ENCODE peak calls at places on chromosomes 1 and 21, in nine cellular contexts. N, Y, R, L, M, D, I, J and P are unnamed samples.

GRCh38 chr1:215682232-215682631 is 115.1 kb downstream of the KCTD3 start:
- DNase-seq in R (no peak), L (peak; percentile 7), N (no peak), M (no peak), Y (no peak), J (no peak), I (peak; percentile 29), D (no peak), P (no peak)

GRCh38 chr1:149899460-149900284 is at the start of gene BOLA1:
- DNase-seq in L (peak; percentile 89), Y (peak; percentile 94), N (peak; percentile 95), R (peak; percentile 97), J (peak; percentile 95), I (peak; percentile 82), M (peak; percentile 78), D (peak; percentile 96), P (peak; percentile 94)

GRCh38 chr21:45530423-45531113 is 11.7 kb downstream of the SLC19A1 start:
- DNase-seq in D (peak; percentile 11), J (no peak), M (no peak), I (no peak), R (peak; percentile 59), Y (peak; percentile 3), L (no peak), N (no peak), P (no peak)

GRCh38 chr1:7172804-7173203 is 387.6 kb downstream of the CAMTA1 start:
- DNase-seq in R (no peak), D (no peak), J (no peak), L (no peak), N (no peak), I (no peak), Y (no peak), M (no peak), P (no peak)

GRCh38 chr1:59173721-59174120 is 123.2 kb upstream of the FGGY start:
- DNase-seq in Y (no peak), J (no peak), N (peak; percentile 28), D (no peak), L (peak; percentile 95), R (no peak), I (peak; percentile 62), M (no peak), P (no peak)

GRCh38 chr1:204623365-204623893 is 62.1 kb downstream of the LRRN2 start:
- DNase-seq in J (peak; percentile 56), M (no peak), N (no peak), D (peak; percentile 82), I (peak; percentile 54), R (no peak), L (peak; percentile 76), Y (peak; percentile 53), P (no peak)

GRCh38 chr1:181062800-181063428 is 25.6 kb upstream of the IER5 start:
- DNase-seq in D (no peak), R (no peak), I (no peak), Y (no peak), N (no peak), M (no peak), J (no peak), L (peak; percentile 38), P (peak; percentile 56)

GRCh38 chr1:67760030-67760821 is 73.0 kb downstream of the GNG12 start:
- DNase-seq in D (peak; percentile 45), Y (peak; percentile 85), M (peak; percentile 39), R (no peak), N (peak; percentile 64), J (peak; percentile 85), I (peak; percentile 83), L (peak; percentile 83), P (peak; percentile 78)

GRCh38 chr1:152167835-152168534 is 9.0 kb upstream of the RPTN start:
- DNase-seq in L (peak; percentile 93), Y (no peak), D (no peak), I (peak; percentile 100), M (no peak), J (no peak), N (no peak), R (no peak), P (no peak)

GRCh38 chr21:42545317-42545716 is 31.7 kb downstream of the SLC37A1 start:
- DNase-seq in J (no peak), R (no peak), D (no peak), N (no peak), Y (no peak), I (no peak), L (no peak), M (no peak), P (no peak)

GRCh38 chr1:164767257-164768044 is 208.5 kb downstream of the PBX1 start:
- DNase-seq in J (no peak), I (peak; percentile 68), L (peak; percentile 96), M (no peak), R (no peak), Y (no peak), D (no peak), N (no peak), P (no peak)

GRCh38 chr1:184879876-184880275 is 94.4 kb downstream of the NIBAN1 start:
- DNase-seq in M (no peak), R (no peak), D (no peak), I (no peak), J (no peak), N (no peak), Y (no peak), L (no peak), P (no peak)

GRCh38 chr21:32392880-32393676 is at the start of gene URB1:
- DNase-seq in M (peak; percentile 69), L (peak; percentile 71), R (peak; percentile 94), N (peak; percentile 91), I (peak; percentile 55), D (peak; percentile 94), Y (peak; percentile 95), J (peak; percentile 97), P (peak; percentile 96)

DNA sequence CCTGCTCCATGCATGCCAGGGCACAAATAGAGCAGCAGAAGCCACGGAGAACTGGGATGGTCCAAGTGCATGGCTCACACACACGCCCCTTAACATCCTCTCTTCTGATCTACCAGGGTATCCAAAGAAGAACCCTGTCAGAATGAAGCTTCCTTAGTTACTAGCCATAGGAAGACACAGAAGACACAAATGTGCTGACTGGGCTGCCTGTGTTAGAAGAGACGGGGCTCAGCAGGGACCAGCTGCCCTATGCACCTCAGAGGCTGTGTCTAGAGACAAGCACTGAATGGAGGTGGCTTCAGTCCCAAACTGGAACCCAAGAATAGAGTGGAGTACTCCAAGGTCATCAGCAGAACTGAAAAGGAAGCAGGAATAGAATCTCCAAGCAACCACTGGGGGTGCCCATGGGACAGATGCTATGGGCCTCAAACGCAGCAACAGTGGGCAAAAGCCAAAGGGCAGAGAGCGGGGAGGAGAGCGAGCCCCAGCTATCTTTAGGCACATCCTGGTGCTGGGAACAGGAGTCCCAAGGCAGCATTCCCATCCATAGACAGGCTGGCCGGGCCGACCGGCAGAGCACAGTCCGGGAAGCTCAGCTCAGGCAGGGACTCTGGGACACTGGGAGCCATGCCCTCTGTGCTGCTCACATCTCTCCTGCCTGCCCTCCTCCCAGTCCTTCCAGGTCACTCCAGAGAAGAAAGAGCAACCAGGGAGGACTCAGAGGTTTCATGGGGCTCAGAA is 9.5 kb downstream of the SLC6A9 start:
- DNase-seq in M (no peak), L (no peak), R (no peak), Y (no peak), N (no peak), D (no peak), J (no peak), I (no peak), P (no peak)
- TF ChIP-seq CTCF in M (no peak), L (no peak), R (no peak), Y (no peak), N (no peak), D (no peak), J (no peak), I (no peak), P (no peak)

DNA sequence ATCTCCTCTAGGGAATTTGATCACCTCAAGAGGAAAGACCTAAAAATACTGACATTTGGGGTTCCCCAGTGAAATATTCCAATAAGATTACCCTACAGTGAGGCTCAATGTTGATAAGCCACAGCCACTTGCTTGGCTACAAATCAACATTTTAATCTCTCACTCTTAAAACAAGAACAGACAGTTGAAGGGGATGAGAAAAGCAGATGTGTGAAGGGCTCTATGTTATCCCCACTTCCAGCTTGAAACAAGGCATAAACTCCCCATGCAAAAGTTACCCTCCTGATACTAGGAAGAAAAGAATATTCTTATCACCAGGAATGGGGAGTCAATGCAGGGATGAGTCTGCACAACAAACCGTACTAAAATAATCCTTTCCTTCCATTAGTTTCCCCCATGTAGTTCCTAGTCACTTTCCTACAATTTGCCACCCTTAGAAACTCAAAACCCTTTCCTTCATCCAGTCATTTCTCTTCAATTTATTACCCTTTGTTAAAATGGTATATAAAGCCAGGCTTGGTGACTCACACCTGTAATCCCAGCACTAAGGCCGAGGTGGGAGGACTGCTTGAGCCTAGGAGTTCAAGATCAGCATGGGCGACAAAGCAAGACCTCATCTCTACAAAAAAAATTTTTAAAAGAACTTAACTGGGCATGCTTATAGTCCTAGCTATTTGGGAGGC is 29.5 kb downstream of the LPGAT1 start:
- DNase-seq in R (no peak), M (no peak), J (no peak), Y (no peak), D (no peak), N (no peak), L (no peak), I (no peak), P (no peak)
- TF ChIP-seq CTCF in R (no peak), M (no peak), J (no peak), Y (no peak), D (no peak), N (no peak), L (no peak), I (no peak), P (no peak)

DNA sequence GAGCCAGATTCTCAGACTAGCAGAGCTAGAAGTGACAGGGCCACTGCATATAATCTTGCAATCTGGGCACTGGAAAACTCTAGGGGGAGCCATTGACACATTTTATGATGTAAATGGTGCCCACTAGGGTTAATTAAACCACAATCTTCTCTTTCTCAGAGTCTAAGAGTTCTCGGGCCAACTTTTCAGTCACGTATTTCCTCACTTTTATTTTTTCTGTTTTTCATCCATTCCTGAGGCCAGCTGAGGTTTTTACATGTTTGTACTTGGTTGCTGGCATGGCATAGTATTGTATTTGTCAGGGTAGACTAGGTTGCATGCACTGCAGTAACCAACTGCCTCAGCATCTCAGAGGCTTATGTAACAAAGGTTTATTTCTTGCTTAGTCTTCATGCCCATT is 138.2 kb downstream of the ZNF326 start:
- DNase-seq in M (peak; percentile 11), Y (peak; percentile 23), R (no peak), D (peak; percentile 19), J (peak; percentile 67), N (no peak), I (peak; percentile 52), L (peak; percentile 23), P (peak; percentile 10)
- TF ChIP-seq CTCF in M (peak; percentile 72), Y (peak; percentile 41), R (no peak), D (peak; percentile 55), J (peak; percentile 34), N (no peak), I (peak; percentile 71), L (peak; percentile 35), P (no peak)

DNA sequence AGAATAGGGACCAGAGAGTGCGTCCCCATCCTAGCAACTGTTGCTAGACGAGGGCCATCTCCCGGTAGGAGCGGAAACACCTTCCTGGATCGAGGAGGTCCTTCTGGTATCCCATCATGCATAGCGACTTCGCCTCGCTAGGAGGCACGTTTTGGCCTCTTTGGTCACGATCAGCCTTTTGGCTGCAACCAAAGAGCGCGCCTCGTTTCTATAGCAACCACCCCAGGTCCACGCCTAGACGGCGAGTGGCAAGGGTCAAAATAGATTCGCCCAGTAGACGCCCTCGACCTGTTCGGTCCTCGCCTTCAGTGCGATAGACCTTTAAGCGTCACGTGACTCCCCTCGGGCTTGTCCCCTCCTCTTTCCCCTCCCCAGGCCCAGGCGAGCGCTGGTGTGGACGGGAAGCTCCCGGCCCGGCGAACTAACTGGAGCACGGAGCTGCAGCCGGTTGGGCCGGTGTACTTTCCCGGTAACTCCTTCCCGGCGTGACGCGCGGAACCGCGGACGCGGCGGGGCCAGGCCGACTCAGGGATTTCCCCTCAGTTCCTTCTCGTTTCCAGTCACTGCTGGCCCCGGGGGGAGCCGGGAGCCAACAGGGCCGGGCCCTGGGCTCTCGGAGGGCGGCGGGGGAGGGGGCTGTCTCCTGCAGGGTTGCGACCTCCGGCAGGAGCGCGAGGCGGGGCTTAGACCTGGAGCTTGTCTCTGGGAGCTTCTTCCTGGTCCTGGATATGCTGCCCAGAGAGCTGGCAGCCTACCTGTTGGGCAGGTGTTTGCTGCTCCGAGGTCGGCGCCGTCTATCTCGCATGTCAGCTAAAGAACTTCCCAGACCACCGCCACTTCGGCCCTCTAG is at the start of gene DNAJC16:
- DNase-seq in N (peak; percentile 100), R (peak; percentile 100), L (peak; percentile 100), J (peak; percentile 100), Y (peak; percentile 99), M (peak; percentile 96), I (peak; percentile 100), D (peak; percentile 94), P (peak; percentile 89)
- TF ChIP-seq CTCF in N (peak; percentile 37), R (peak; percentile 16), L (peak; percentile 30), J (no peak), Y (no peak), M (peak; percentile 32), I (peak; percentile 20), D (peak; percentile 21), P (peak; percentile 8)